ENCODE peak calls at places on chromosomes 12 and 14, in nine cellular contexts. M is NK-92 treated with Interleukin-12 subunit alpha and Interleukin-12 subunit beta, amount 100 ng/mL, for 24 hours; X is NCI-H460; G is T follicular helper cell; V is stimulated activated CD8-positive, alpha-beta memory T cell treated with anti-CD3 and anti-CD28 coated beads, Interleukin-15, amount 100 ng/mL, for 24 hours; O is stimulated activated CD4-positive, alpha-beta T cell treated with anti-CD3 and anti-CD28 coated beads, TNF-alpha, amount 100 ng/mL, for 48 hours; L is H9; P is fibroblast of pulmonary artery; Q is GM03348. U is an unnamed sample.
A peak's percentile ranks its signal among the peaks of the same experiment; 100 is the strongest.

GRCh38 chr12:124795081-124795948 is 68.3 kb downstream of the SCARB1 start:
- DNase-seq in X (no peak), G (no peak), O (no peak), V (no peak), P (no peak), Q (no peak), M (no peak), L (no peak), U (no peak)

GRCh38 chr12:89319111-89319510 is 33.2 kb downstream of the DUSP6 start:
- DNase-seq in G (no peak), Q (peak; percentile 31), M (no peak), L (no peak), P (peak; percentile 66), V (no peak), O (no peak), X (no peak), U (no peak)

GRCh38 chr14:60647081-60647836 is 2.0 kb downstream of the SIX1 start:
- DNase-seq in L (peak; percentile 66), O (no peak), X (no peak), M (no peak), V (no peak), P (no peak), Q (peak; percentile 61), G (no peak), U (no peak)

GRCh38 chr14:93674343-93674742 is 113.9 kb downstream of the PRIMA1 start:
- DNase-seq in G (no peak), P (no peak), L (no peak), V (no peak), O (no peak), M (no peak), X (no peak), Q (no peak), U (no peak)

GRCh38 chr12:85468356-85469157 is 188.5 kb downstream of the ALX1 start:
- DNase-seq in L (peak; percentile 62), X (peak; percentile 48), P (peak; percentile 82), Q (peak; percentile 75), O (peak; percentile 3), V (no peak), G (no peak), M (no peak), U (no peak)

GRCh38 chr14:49972840-49973239 is 80.0 kb downstream of the ARF6 start:
- DNase-seq in O (no peak), G (no peak), M (peak; percentile 24), X (peak; percentile 63), L (no peak), Q (peak; percentile 79), V (no peak), P (peak; percentile 85), U (peak; percentile 18)

GRCh38 chr12:2894961-2895360 is 4.3 kb downstream of the TULP3 start:
- DNase-seq in G (no peak), Q (peak; percentile 53), V (no peak), X (no peak), O (no peak), M (no peak), P (no peak), L (no peak), U (no peak)

GRCh38 chr12:91845365-91845764 is 300.3 kb downstream of the BTG1 start:
- DNase-seq in Q (no peak), O (no peak), V (no peak), G (no peak), L (no peak), M (no peak), X (no peak), P (no peak), U (no peak)

GRCh38 chr14:85336817-85337216 is 193.1 kb upstream of the FLRT2 start:
- DNase-seq in O (no peak), G (no peak), X (peak; percentile 50), L (no peak), Q (no peak), M (no peak), V (no peak), P (peak; percentile 24), U (no peak)

U was measured in naive thymus-derived CD8-positive, alpha-beta T cell.